ENCODE peak calls at places on chromosomes 6 and 20, in ten cellular contexts. T is upper lobe of right lung, P is pancreas, V is stomach, X is ascending aorta, N is AG04449, H is H9, A is B cell, M is WTC11, U is GM10248. O is an unnamed sample.

GRCh38 chr20:38835792-38836191 is 30.3 kb downstream of the PPP1R16B start:
- DNase-seq in T (no peak), P (no peak), V (no peak), X (no peak), N (no peak), H (no peak), A (no peak), M (no peak), U (no peak), O (no peak)

GRCh38 chr6:20188630-20189075 is 23.6 kb downstream of the MBOAT1 start:
- DNase-seq in T (no peak), P (no peak), V (no peak), X (no peak), N (no peak), H (no peak), A (no peak), M (no peak), U (no peak), O (no peak)

GRCh38 chr6:36724514-36725385 is 27.1 kb downstream of the RAB44 start:
- DNase-seq in T (peak; percentile 84), P (peak; percentile 76), V (peak; percentile 89), X (peak; percentile 82), N (no peak), H (peak; percentile 78), A (peak; percentile 58), M (peak; percentile 84), U (peak; percentile 71), O (no peak)

GRCh38 chr6:136035378-136036070 is 184.0 kb downstream of the PDE7B start:
- DNase-seq in T (no peak), P (no peak), V (no peak), X (no peak), N (no peak), H (no peak), A (no peak), M (no peak), U (no peak), O (no peak)

GRCh38 chr20:24673678-24674570 is 204.5 kb downstream of the SYNDIG1 start:
- DNase-seq in T (peak; percentile 52), P (no peak), V (no peak), X (peak; percentile 45), N (no peak), H (no peak), A (no peak), M (no peak), U (no peak), O (no peak)

GRCh38 chr6:96302991-96303390 is 218.6 kb upstream of the UFL1 start:
- DNase-seq in T (no peak), P (no peak), V (no peak), X (no peak), N (no peak), H (no peak), A (no peak), M (no peak), U (no peak), O (no peak)

GRCh38 chr6:45478235-45478634 is 100.5 kb upstream of the SUPT3H start:
- DNase-seq in T (no peak), P (no peak), V (no peak), X (no peak), N (no peak), H (no peak), A (no peak), M (no peak), U (no peak), O (no peak)

GRCh38 chr20:665276-665675 is 10.3 kb downstream of the SCRT2 start:
- DNase-seq in T (no peak), P (no peak), V (no peak), X (no peak), N (no peak), H (no peak), A (no peak), M (peak; percentile 30), U (no peak), O (no peak)

GRCh38 chr20:49887251-49887827 is 28.0 kb downstream of the SPATA2 start:
- DNase-seq in T (no peak), P (no peak), V (no peak), X (peak; percentile 80), N (no peak), H (no peak), A (no peak), M (no peak), U (no peak), O (no peak)

GRCh38 chr6:437042-437402 is 45.5 kb downstream of the IRF4 start:
- DNase-seq in T (no peak), P (no peak), V (no peak), X (no peak), N (no peak), H (no peak), A (no peak), M (no peak), U (no peak), O (no peak)

GRCh38 chr20:7926767-7927166 is 13.5 kb downstream of the HAO1 start:
- DNase-seq in T (no peak), P (no peak), V (no peak), X (no peak), N (peak; percentile 10), H (no peak), A (no peak), M (no peak), U (no peak), O (no peak)

GRCh38 chr6:22036267-22036666 is 260.6 kb downstream of the PRL start:
- DNase-seq in T (no peak), P (peak; percentile 42), V (no peak), X (no peak), N (no peak), H (peak; percentile 82), A (no peak), M (peak; percentile 50), U (no peak), O (no peak)

GRCh38 chr6:96898241-96898851 is 655 bp upstream of the NDUFAF4 start:
- DNase-seq in T (no peak), P (no peak), V (no peak), X (no peak), N (no peak), H (no peak), A (no peak), M (no peak), U (no peak), O (no peak)

GRCh38 chr6:12584631-12585405 is 131.7 kb upstream of the PHACTR1 start:
- DNase-seq in T (no peak), P (no peak), V (no peak), X (no peak), N (no peak), H (no peak), A (no peak), M (no peak), U (no peak), O (no peak)

GRCh38 chr6:1991332-1991878 is 254.0 kb downstream of the GMDS start:
- DNase-seq in T (no peak), P (no peak), V (no peak), X (no peak), N (no peak), H (no peak), A (no peak), M (no peak), U (no peak), O (no peak)

GRCh38 chr20:5933802-5934436 is 16.4 kb downstream of the TRMT6 start:
- DNase-seq in T (no peak), P (peak; percentile 6), V (no peak), X (no peak), N (no peak), H (no peak), A (no peak), M (no peak), U (peak; percentile 63), O (no peak)

GRCh38 chr6:107490568-107491058 is 696 bp downstream of the SOBP start:
- DNase-seq in T (no peak), P (no peak), V (no peak), X (no peak), N (no peak), H (no peak), A (no peak), M (no peak), U (peak; percentile 20), O (no peak)

GRCh38 chr6:54878705-54879104 is 32.1 kb downstream of the FAM83B start:
- DNase-seq in T (no peak), P (no peak), V (no peak), X (no peak), N (no peak), H (no peak), A (no peak), M (no peak), U (no peak), O (no peak)

GRCh38 chr6:125913864-125914351 is 42.7 kb upstream of the HINT3 start:
- DNase-seq in T (no peak), P (no peak), V (no peak), X (no peak), N (peak; percentile 95), H (no peak), A (no peak), M (no peak), U (no peak), O (no peak)

DNA sequence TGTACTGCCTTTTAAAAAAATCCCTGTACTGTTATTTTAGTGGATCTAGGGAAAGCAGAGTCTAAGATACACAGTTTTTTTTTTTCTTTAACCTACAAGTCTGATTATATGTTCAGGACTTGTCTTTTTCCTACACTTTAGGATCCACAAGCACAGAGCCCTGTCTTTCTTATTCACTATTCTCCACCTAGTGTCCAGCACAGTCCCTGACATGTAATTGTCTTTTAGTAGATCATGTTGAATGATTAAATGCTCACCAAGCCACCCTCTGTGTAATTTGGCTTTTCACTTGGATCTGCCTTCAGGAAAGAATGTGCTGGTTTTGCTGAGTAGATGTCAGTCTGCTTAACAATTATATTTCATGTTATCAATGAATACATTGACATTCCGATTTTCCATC is 35.8 kb upstream of the YWHAB start:
- DNase-seq in T (no peak), P (no peak), V (no peak), X (no peak), N (no peak), H (no peak), A (no peak), M (no peak), U (no peak), O (no peak)
- TF ChIP-seq CTCF in T (no peak), P (no peak), V (no peak), X (no peak), N (no peak), H (peak; percentile 37), A (no peak), M (no peak), U (no peak), O (no peak)

GRCh38 chr6:53734473-53735299 is 60.1 kb upstream of the LRRC1 start:
- DNase-seq in T (no peak), P (no peak), V (peak; percentile 60), X (no peak), N (peak; percentile 64), H (peak; percentile 74), A (no peak), M (peak; percentile 72), U (peak; percentile 15), O (no peak)
- TF ChIP-seq CTCF in T (peak; percentile 29), P (no peak), V (no peak), X (no peak), N (peak; percentile 51), H (peak; percentile 78), A (no peak), M (peak; percentile 33), U (peak; percentile 40), O (no peak)

GRCh38 chr6:39401376-39401775 is 78.9 kb upstream of the KCNK16 start:
- DNase-seq in T (no peak), P (no peak), V (no peak), X (no peak), N (no peak), H (no peak), A (no peak), M (no peak), U (no peak), O (no peak)
- TF ChIP-seq CTCF in T (no peak), P (no peak), V (no peak), X (no peak), N (no peak), H (no peak), A (no peak), M (no peak), U (no peak), O (no peak)

GRCh38 chr6:111799576-111800467 is 73.4 kb downstream of the FYN start:
- DNase-seq in T (no peak), P (no peak), V (no peak), X (no peak), N (no peak), H (no peak), A (no peak), M (peak; percentile 24), U (no peak), O (no peak)
- TF ChIP-seq CTCF in T (no peak), P (no peak), V (no peak), X (no peak), N (no peak), H (peak; percentile 55), A (no peak), M (no peak), U (peak; percentile 15), O (no peak)

O was measured in natural killer cell.